ENCODE peak calls at places on chromosomes 6 and 20, in seven cellular contexts. H is mammary epithelial cell; Z is tibial nerve; M is NT2/D1; Q is right atrium auricular region; Y is left ventricle myocardium inferior; F is CD8-positive, alpha-beta memory T cell. X is an unnamed sample. For H3K4me1 and H3K27me3, the result is how much of the 10 kb centered on the place peaks cover.

GRCh38 chr6:75489025-75489424 is 4.6 kb downstream of the FILIP1 start:
- DNase-seq in H (no peak), Z (no peak), M (no peak), Q (no peak), Y (no peak), F (no peak), X (no peak)

GRCh38 chr6:4466769-4467480 is 309.3 kb upstream of the CDYL start:
- DNase-seq in H (no peak), Z (no peak), M (no peak), Q (no peak), Y (no peak), F (no peak), X (no peak)

GRCh38 chr6:156776841-156777576 is at the start of gene ARID1B:
- DNase-seq in H (peak), Z (peak), M (no peak), Q (peak), Y (peak), F (peak), X (peak)

GRCh38 chr6:76885861-76886301 is 577.4 kb downstream of the HTR1B start:
- DNase-seq in H (peak), Z (no peak), M (no peak), Q (no peak), Y (no peak), F (no peak), X (no peak)

GRCh38 chr20:50911716-50912115 is 19.5 kb downstream of the ADNP start:
- DNase-seq in H (no peak), Z (no peak), M (no peak), Q (no peak), Y (no peak), F (no peak), X (no peak)

GRCh38 chr6:108080010-108080780 is 5.7 kb upstream of the OSTM1 start:
- DNase-seq in H (peak), Z (no peak), M (peak), Q (no peak), Y (no peak), F (no peak), X (peak)

GRCh38 chr6:88680654-88681053 is 282.8 kb downstream of the RNGTT start:
- DNase-seq in H (no peak), Z (no peak), M (no peak), Q (no peak), Y (no peak), F (no peak), X (no peak)

GRCh38 chr6:137102050-137102848 is 57.5 kb upstream of the IL20RA start:
- DNase-seq in H (peak), Z (no peak), M (no peak), Q (no peak), Y (no peak), F (no peak), X (no peak)

GRCh38 chr6:134534708-134535149 is 216.8 kb upstream of the SGK1 start:
- DNase-seq in H (peak), Z (no peak), M (no peak), Q (no peak), Y (no peak), F (no peak), X (peak)

GRCh38 chr20:3854462-3854870 is 7.8 kb downstream of the MAVS start:
- DNase-seq in H (no peak), Z (no peak), M (no peak), Q (no peak), Y (no peak), F (no peak), X (peak)

DNA sequence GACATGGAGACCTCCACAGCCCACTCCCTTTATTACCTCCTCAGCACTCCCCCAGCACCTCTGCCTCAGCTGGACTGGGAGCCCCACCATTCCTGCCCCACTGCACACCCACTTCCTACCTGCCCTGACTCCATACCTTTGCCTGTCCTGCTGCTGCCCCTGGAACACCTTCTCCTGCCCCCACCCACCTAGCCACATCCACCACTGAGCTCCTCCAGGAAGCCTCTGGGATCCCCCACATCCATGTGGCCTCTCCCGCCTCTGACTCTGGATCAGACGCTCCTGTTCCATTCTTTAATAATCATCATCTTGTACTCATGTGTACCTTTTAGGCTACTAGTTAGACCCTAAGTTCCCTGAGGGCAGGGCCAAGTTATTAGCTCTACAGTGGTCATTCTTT is 2.2 kb upstream of the SDCBP2 start:
- DNase-seq in H (no peak), Z (no peak), M (no peak), Q (peak), Y (no peak), F (no peak), X (no peak)
- H3K4me1 ChIP-seq in H (half or more), Z (under half), M (under half), Q (under half), Y (half or more), F (under half), X (under half)

DNA sequence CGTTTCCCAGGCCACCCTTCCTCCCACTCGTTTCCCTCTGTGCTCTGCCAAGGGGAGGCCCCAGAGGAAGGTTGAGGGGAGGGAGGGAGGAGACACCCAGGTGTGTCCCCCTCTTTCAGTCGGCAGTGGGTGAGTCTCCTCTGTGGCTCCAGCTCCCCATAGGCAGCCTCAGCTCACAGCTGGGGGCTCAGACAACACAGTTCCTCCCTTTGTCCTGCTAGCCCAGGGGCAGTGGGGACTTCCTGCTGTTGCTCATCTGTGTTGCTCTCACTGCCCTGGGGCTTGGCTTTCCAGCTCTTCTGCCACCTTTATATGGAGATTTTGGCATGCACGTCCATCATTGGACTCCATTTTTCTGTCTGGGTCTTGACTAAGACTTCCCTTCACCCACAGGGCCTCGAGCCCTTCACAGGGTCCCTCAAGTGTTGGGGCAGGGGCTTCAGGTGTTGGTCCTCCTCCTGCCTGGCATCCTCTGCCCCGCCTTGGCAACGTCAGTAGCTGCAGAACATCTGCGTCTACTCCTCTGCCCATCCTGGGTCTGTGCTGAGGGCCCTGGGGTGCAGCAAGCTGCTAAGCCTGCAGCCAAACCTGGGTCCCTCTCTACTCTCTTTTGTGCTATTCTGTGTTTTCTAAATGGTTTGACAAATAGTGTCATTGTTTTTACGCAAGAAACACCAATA is 190.6 kb upstream of the PMEPA1 start:
- DNase-seq in H (peak), Z (no peak), M (no peak), Q (no peak), Y (no peak), F (no peak), X (no peak)
- H3K27me3 ChIP-seq in H (under half), Z (under half), M (under half), Q (under half), Y (under half), F (under half), X (under half)

GRCh38 chr20:13274311-13274965 is 53.4 kb downstream of the ISM1 start:
- DNase-seq in H (no peak), Z (no peak), M (peak), Q (no peak), Y (no peak), F (no peak), X (no peak)
- H3K4me3 ChIP-seq in H (no peak), Z (no peak), M (no peak), Q (no peak), Y (peak), F (no peak), X (no peak)

GRCh38 chr20:1388706-1389483 is 4.0 kb downstream of the FKBP1A start:
- DNase-seq in H (no peak), Z (no peak), M (no peak), Q (no peak), Y (no peak), F (no peak), X (no peak)
- H3K4me1 ChIP-seq in H (under half), Z (under half), M (under half), Q (under half), Y (half or more), F (half or more), X (under half)